ENCODE peak calls at places on chromosomes 13 and 19, in ten cellular contexts. S is fibroblast of lung, F is ovary, H is lower lobe of right lung, U is HCT116, R is heart left ventricle, J is IMR-90, D is kidney epithelial cell, G is AG04449, Q is AG04450. Y is an unnamed sample.
A peak's percentile ranks its signal among the peaks of the same experiment; 100 is the strongest.

GRCh38 chr13:28349901-28350654 is 144.8 kb downstream of the FLT1 start:
- DNase-seq in S (no peak), F (no peak), H (no peak), U (no peak), R (peak; percentile 44), J (no peak), D (no peak), G (no peak), Q (no peak), Y (no peak)

GRCh38 chr19:47190167-47190727 is 40.8 kb downstream of the BBC3 start:
- DNase-seq in S (peak; percentile 89), F (peak; percentile 63), H (peak; percentile 88), U (peak; percentile 93), R (peak; percentile 26), J (peak; percentile 71), D (peak; percentile 67), G (peak; percentile 37), Q (no peak), Y (peak; percentile 81)

GRCh38 chr19:11612816-11613511 is 15.7 kb downstream of the ZNF627 start:
- DNase-seq in S (no peak), F (no peak), H (no peak), U (no peak), R (no peak), J (no peak), D (no peak), G (no peak), Q (no peak), Y (no peak)

GRCh38 chr13:46996316-46996715 is 99.5 kb upstream of the HTR2A start:
- DNase-seq in S (no peak), F (no peak), H (no peak), U (no peak), R (no peak), J (no peak), D (no peak), G (no peak), Q (no peak), Y (no peak)

GRCh38 chr19:19224852-19225494 is 13.2 kb downstream of the NCAN start:
- DNase-seq in S (no peak), F (peak; percentile 48), H (peak; percentile 87), U (peak; percentile 85), R (peak; percentile 37), J (peak; percentile 44), D (no peak), G (no peak), Q (peak; percentile 4), Y (peak; percentile 46)

GRCh38 chr19:53906211-53907192 is 2.6 kb upstream of the CACNG7 start:
- DNase-seq in S (no peak), F (peak; percentile 31), H (peak; percentile 73), U (no peak), R (no peak), J (no peak), D (no peak), G (no peak), Q (no peak), Y (peak; percentile 23)

GRCh38 chr13:65264066-65264465 is 1966.1 kb downstream of the PCDH9 start:
- DNase-seq in S (no peak), F (no peak), H (no peak), U (no peak), R (no peak), J (no peak), D (no peak), G (no peak), Q (no peak), Y (no peak)

GRCh38 chr19:9413240-9413954 is 22.0 kb downstream of the ZNF266 start:
- DNase-seq in S (no peak), F (no peak), H (no peak), U (no peak), R (no peak), J (no peak), D (no peak), G (no peak), Q (no peak), Y (no peak)

GRCh38 chr13:42559057-42559456 is 14.9 kb upstream of the TNFSF11 start:
- DNase-seq in S (no peak), F (no peak), H (no peak), U (no peak), R (no peak), J (no peak), D (no peak), G (no peak), Q (no peak), Y (no peak)

GRCh38 chr19:2015611-2015950 is at the start of gene BTBD2:
- DNase-seq in S (peak; percentile 84), F (peak; percentile 75), H (peak; percentile 51), U (peak; percentile 86), R (peak; percentile 82), J (peak; percentile 84), D (no peak), G (peak; percentile 10), Q (peak; percentile 73), Y (peak; percentile 93)

GRCh38 chr19:50418186-50419021 is at the start of gene SPIB:
- DNase-seq in S (no peak), F (no peak), H (no peak), U (no peak), R (no peak), J (no peak), D (no peak), G (no peak), Q (no peak), Y (no peak)
- H3K4me3 ChIP-seq in S (no peak within 1 kb of the TSS), F (no peak within 1 kb of the TSS), H (no peak within 1 kb of the TSS), U (no peak within 1 kb of the TSS), R (no peak within 1 kb of the TSS), J (no peak within 1 kb of the TSS), D (no peak within 1 kb of the TSS), G (no peak within 1 kb of the TSS), Q (no peak within 1 kb of the TSS), Y (no peak within 1 kb of the TSS)

GRCh38 chr13:25406377-25406776 is 34.6 kb downstream of the ATP8A2 start:
- DNase-seq in S (no peak), F (no peak), H (no peak), U (peak; percentile 8), R (no peak), J (no peak), D (no peak), G (no peak), Q (no peak), Y (no peak)
- TF ChIP-seq CTCF in S (no peak), F (no peak), H (no peak), U (peak; percentile 42), R (no peak), J (no peak), D (peak; percentile 20), G (no peak), Q (peak; percentile 3), Y (no peak)

GRCh38 chr13:75319244-75319643 is 162.7 kb downstream of the TBC1D4 start:
- DNase-seq in S (peak; percentile 63), F (no peak), H (no peak), U (no peak), R (no peak), J (peak; percentile 63), D (no peak), G (no peak), Q (no peak), Y (no peak)

GRCh38 chr13:75316427-75316826 is 165.5 kb downstream of the TBC1D4 start:
- DNase-seq in S (peak; percentile 26), F (no peak), H (no peak), U (no peak), R (no peak), J (peak; percentile 34), D (no peak), G (no peak), Q (no peak), Y (peak; percentile 36)

GRCh38 chr13:75321084-75321483 is 160.9 kb downstream of the TBC1D4 start:
- DNase-seq in S (no peak), F (no peak), H (no peak), U (no peak), R (no peak), J (no peak), D (no peak), G (no peak), Q (no peak), Y (no peak)

GRCh38 chr13:75312884-75313520 is 169.0 kb downstream of the TBC1D4 start:
- DNase-seq in S (no peak), F (no peak), H (no peak), U (no peak), R (no peak), J (no peak), D (no peak), G (no peak), Q (no peak), Y (no peak)

DNA sequence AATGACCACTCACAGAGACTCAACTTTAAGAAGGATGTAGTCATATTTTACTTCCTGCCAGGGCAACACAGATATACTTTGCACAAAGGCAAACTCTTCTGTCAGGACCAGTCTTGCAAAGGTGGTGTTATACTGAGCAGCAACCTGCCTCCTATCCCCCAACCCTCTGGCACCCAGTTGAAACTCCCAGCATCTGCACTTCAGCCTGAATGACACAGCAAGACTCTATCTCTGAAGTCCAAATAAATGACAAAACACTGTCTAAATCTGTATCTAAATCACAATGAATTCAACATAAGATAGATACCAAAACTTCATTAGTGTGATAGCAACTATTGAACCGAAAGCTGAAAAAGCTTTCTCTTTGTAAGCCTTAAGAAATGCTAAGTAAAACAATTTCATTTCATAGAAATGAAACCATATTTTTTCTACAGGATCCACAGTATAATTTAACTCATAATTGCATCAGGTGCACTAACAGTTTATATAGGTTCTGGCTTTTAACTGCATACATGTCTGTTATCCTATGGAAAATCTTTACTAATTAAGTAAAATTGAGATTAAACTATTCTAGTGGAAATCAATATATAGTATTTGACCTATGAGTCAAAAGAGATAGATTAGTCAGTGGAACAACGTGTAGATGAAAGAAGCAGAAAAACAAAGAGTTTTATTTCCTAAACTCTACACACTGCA is 163.7 kb downstream of the TBC1D4 start:
- DNase-seq in S (no peak), F (no peak), H (no peak), U (no peak), R (no peak), J (no peak), D (no peak), G (no peak), Q (no peak), Y (no peak)
- H3K4me3 ChIP-seq in S (no peak overlapping the region), F (no peak overlapping the region), H (no peak overlapping the region), U (no peak overlapping the region), R (no peak overlapping the region), J (no peak overlapping the region), D (no peak overlapping the region), G (no peak overlapping the region), Q (no peak overlapping the region), Y (no peak overlapping the region)

GRCh38 chr13:98825659-98826058 is 73.2 kb upstream of the SLC15A1 start:
- DNase-seq in S (no peak), F (no peak), H (no peak), U (no peak), R (no peak), J (no peak), D (no peak), G (no peak), Q (no peak), Y (no peak)

GRCh38 chr13:98826156-98826555 is 73.7 kb upstream of the SLC15A1 start:
- DNase-seq in S (no peak), F (no peak), H (no peak), U (no peak), R (no peak), J (peak; percentile 15), D (no peak), G (no peak), Q (no peak), Y (no peak)

GRCh38 chr13:98828614-98829013 is 76.1 kb upstream of the SLC15A1 start:
- DNase-seq in S (no peak), F (no peak), H (no peak), U (no peak), R (no peak), J (no peak), D (no peak), G (no peak), Q (no peak), Y (no peak)

GRCh38 chr13:98829541-98829940 is 77.1 kb upstream of the SLC15A1 start:
- DNase-seq in S (no peak), F (no peak), H (no peak), U (no peak), R (no peak), J (no peak), D (no peak), G (no peak), Q (no peak), Y (no peak)

GRCh38 chr13:98827449-98827848 is 75.0 kb upstream of the SLC15A1 start:
- DNase-seq in S (no peak), F (no peak), H (no peak), U (no peak), R (no peak), J (no peak), D (no peak), G (no peak), Q (no peak), Y (no peak)
- TF ChIP-seq CTCF in S (no peak), F (no peak), H (no peak), U (no peak), R (no peak), J (no peak), D (peak; percentile 2), G (no peak), Q (no peak), Y (no peak)